ENCODE peak calls at places on chromosomes 16 and 17, in six cellular contexts. C, S, P, Q, H and E are unnamed samples.

GRCh38 chr17:72467841-72468653 is 347.2 kb downstream of the SOX9 start:
- DNase-seq in H (no peak), S (peak), P (peak), C (no peak), Q (no peak), E (no peak)

GRCh38 chr16:75351183-75351582 is 82.1 kb downstream of the CFDP1 start:
- DNase-seq in H (no peak), S (peak), P (no peak), C (no peak), Q (peak), E (no peak)

GRCh38 chr17:10063730-10064221 is 134.6 kb downstream of the GAS7 start:
- DNase-seq in S (peak), C (no peak), Q (no peak), P (no peak), H (no peak), E (no peak)

GRCh38 chr17:59423137-59423703 is 91.8 kb downstream of the YPEL2 start:
- DNase-seq in C (no peak), S (peak), Q (peak), P (no peak), H (peak), E (no peak)

GRCh38 chr17:62576382-62576781 is 51.1 kb upstream of the MRC2 start:
- DNase-seq in H (no peak), S (no peak), Q (no peak), C (no peak), P (no peak), E (no peak)

GRCh38 chr16:2783581-2784375 is 3.6 kb downstream of the PRSS33 start:
- DNase-seq in H (no peak), P (no peak), Q (no peak), C (no peak), S (no peak), E (no peak)

GRCh38 chr17:57988301-57989010 is 402 bp upstream of the VEZF1 start:
- DNase-seq in H (peak), Q (peak), C (peak), P (peak), S (peak), E (peak)

GRCh38 chr16:85750827-85751641 is at the start of gene C16orf74:
- DNase-seq in P (peak), S (peak), C (peak), Q (peak), H (no peak), E (peak)

GRCh38 chr16:84044108-84044488 is 1.5 kb upstream of the SLC38A8 start:
- DNase-seq in C (peak), P (peak), S (peak), Q (peak), H (peak), E (no peak)

GRCh38 chr17:59425085-59425901 is 93.8 kb downstream of the YPEL2 start:
- DNase-seq in C (no peak), H (no peak), Q (no peak), S (peak), P (peak), E (peak)

GRCh38 chr17:11899494-11899893 is 97.8 kb downstream of the ZNF18 start:
- DNase-seq in H (no peak), P (peak), S (no peak), Q (peak), C (no peak), E (no peak)

GRCh38 chr16:71626858-71627213 is 852 bp downstream of the MARVELD3 start:
- DNase-seq in H (peak), S (peak), P (peak), C (no peak), Q (no peak), E (no peak)

GRCh38 chr17:27339836-27340550 is 46.1 kb downstream of the WSB1 start:
- DNase-seq in P (no peak), H (peak), S (peak), C (no peak), Q (peak), E (no peak)

GRCh38 chr16:84611041-84611440 is 6.8 kb downstream of the COTL1 start:
- DNase-seq in P (no peak), Q (no peak), S (no peak), H (no peak), C (no peak), E (no peak)

GRCh38 chr17:37725601-37726146 is 19.2 kb downstream of the HNF1B start:
- DNase-seq in Q (no peak), S (no peak), H (no peak), C (no peak), P (no peak), E (no peak)

GRCh38 chr16:87582221-87582965 is 19.9 kb upstream of the JPH3 start:
- DNase-seq in Q (no peak), S (peak), P (peak), H (no peak), C (no peak), E (no peak)

GRCh38 chr17:37568350-37569053 is 40.7 kb downstream of the SYNRG start:
- DNase-seq in C (no peak), Q (no peak), H (no peak), S (peak), P (no peak), E (no peak)

GRCh38 chr16:73878616-73879015 is 418.0 kb upstream of the PSMD7 start:
- DNase-seq in P (peak), H (peak), S (peak), Q (peak), C (peak), E (peak)

GRCh38 chr16:47285001-47285400 is 141.3 kb upstream of the NETO2 start:
- DNase-seq in C (no peak), P (no peak), S (no peak), Q (no peak), H (no peak), E (no peak)

GRCh38 chr17:77738666-77739531 is 219.6 kb upstream of the TNRC6C start:
- DNase-seq in H (no peak), C (no peak), S (peak), Q (no peak), P (no peak), E (no peak)

GRCh38 chr17:66417300-66417719 is 114.9 kb downstream of the PRKCA start:
- DNase-seq in H (no peak), C (no peak), S (no peak), P (no peak), Q (no peak), E (no peak)

GRCh38 chr16:19135896-19136438 is 22.2 kb downstream of the ITPRIPL2 start:
- DNase-seq in C (no peak), S (peak), H (no peak), Q (peak), P (no peak), E (no peak)

GRCh38 chr16:1772362-1772907 is at the start of gene EME2:
- DNase-seq in S (peak), C (no peak), H (no peak), Q (no peak), P (no peak), E (peak)

GRCh38 chr17:2090804-2091534 is 36.1 kb downstream of the HIC1 start:
- DNase-seq in H (no peak), P (peak), Q (peak), S (peak), C (no peak), E (no peak)

GRCh38 chr17:57881143-57881542 is 31.3 kb upstream of the MRPS23 start:
- DNase-seq in C (no peak), H (no peak), P (peak), Q (no peak), S (peak), E (no peak)

GRCh38 chr16:85360323-85361277 is 248.3 kb upstream of the CIBAR2 start:
- DNase-seq in Q (no peak), C (peak), S (no peak), P (no peak), H (no peak), E (peak)

GRCh38 chr16:3467920-3468319 is 24.4 kb downstream of the NAA60 start:
- DNase-seq in H (no peak), Q (peak), C (peak), S (peak), P (peak), E (no peak)

GRCh38 chr17:52027081-52027480 is 131.4 kb downstream of the CA10 start:
- DNase-seq in Q (peak), C (no peak), P (peak), H (no peak), S (no peak), E (no peak)

GRCh38 chr17:27575912-27576252 is 55.1 kb upstream of the LGALS9 start:
- DNase-seq in Q (no peak), C (no peak), H (no peak), P (no peak), S (no peak), E (no peak)

GRCh38 chr17:13544292-13544691 is 57.4 kb downstream of the HS3ST3A1 start:
- DNase-seq in H (no peak), C (no peak), Q (peak), P (no peak), S (peak), E (no peak)

GRCh38 chr17:8867361-8867981 is at the start of gene PIK3R6:
- DNase-seq in S (no peak), P (no peak), C (no peak), Q (no peak), H (no peak), E (no peak)

GRCh38 chr17:17258011-17258410 is 21.0 kb upstream of the FLCN start:
- DNase-seq in S (no peak), H (no peak), P (no peak), Q (no peak), C (no peak), E (no peak)

GRCh38 chr17:33072421-33073175 is 81.0 kb downstream of the SPACA3 start:
- DNase-seq in P (no peak), H (no peak), C (no peak), Q (peak), S (peak), E (no peak)

DNA sequence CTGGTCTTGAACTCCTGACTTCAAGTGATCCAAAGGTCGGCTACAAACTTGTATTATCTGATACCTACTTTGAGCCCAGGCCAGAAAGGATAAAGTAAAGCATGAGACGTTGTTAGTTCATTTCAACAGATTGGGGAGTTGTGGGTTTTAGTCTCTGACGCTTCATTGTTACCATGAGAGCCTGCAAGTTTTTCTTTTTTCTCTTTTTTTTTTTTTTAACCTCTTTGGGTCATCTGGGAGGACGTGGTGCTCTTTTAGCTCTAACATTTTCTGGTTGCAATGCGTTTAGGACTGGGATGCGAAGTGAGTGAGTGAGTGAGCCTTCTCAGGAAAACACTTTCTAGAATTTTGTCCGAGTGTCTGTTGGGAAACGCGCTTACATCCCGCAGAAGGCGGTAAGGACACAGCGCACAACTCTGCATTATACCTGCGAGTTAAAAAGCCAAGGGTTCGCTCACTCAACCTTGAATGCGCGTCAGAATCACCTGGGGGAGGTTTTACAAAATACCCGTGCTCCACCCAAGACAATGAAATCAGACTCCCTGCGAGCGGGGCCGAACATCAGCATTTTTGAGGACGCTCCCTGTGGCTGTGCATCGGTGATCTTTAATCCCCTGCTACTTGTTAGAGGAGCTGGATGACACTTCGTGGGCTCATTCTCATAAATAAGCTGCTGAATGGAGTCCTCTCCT is 704 bp upstream of the RNF135 start:
- DNase-seq in H (no peak), S (peak), C (no peak), Q (peak), P (peak), E (peak)
- TF ChIP-seq EZH2phosphoT487 in H (no peak), S (no peak), C (peak), Q (no peak), P (no peak), E (no peak)

GRCh38 chr17:80891096-80892018 is 100.3 kb upstream of the CHMP6 start:
- DNase-seq in H (peak), S (peak), C (no peak), P (no peak), Q (peak), E (no peak)
- TF ChIP-seq EZH2phosphoT487 in H (no peak), S (no peak), C (no peak), P (no peak), Q (no peak), E (no peak)

GRCh38 chr17:64097196-64097936 is 32.6 kb downstream of the ERN1 start:
- DNase-seq in C (no peak), H (no peak), P (no peak), S (peak), Q (peak), E (no peak)

GRCh38 chr17:64096037-64096436 is 33.9 kb downstream of the ERN1 start:
- DNase-seq in Q (no peak), C (no peak), S (no peak), H (no peak), P (no peak), E (no peak)

GRCh38 chr17:64095144-64095882 is 34.6 kb downstream of the ERN1 start:
- DNase-seq in P (peak), S (no peak), Q (peak), H (peak), C (no peak), E (no peak)

GRCh38 chr17:64103751-64104364 is 26.1 kb downstream of the ERN1 start:
- DNase-seq in Q (peak), S (peak), C (peak), P (no peak), H (peak), E (peak)

DNA sequence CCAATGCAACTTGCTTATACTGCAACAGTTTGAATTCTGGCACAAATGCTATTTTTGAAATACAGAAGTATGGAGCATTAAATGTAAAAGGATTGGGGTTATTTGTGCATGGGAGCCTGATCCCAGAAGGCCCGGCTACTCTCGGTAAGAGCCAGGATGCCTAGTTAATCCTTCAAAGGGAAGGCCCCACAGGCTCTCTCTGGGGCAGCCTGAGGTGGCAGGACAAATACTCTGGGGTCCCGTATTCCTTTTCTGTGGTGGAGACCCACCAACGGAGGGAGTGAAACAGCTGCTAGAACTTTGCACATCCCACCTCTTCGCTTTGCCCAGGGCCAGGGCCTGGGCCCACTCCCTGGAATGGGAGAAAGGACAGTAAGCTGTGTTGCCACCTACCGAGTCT is 30.4 kb downstream of the ERN1 start:
- DNase-seq in S (no peak), H (no peak), C (no peak), P (no peak), Q (no peak), E (no peak)
- TF ChIP-seq EZH2phosphoT487 in S (no peak), H (no peak), C (no peak), P (no peak), Q (no peak), E (no peak)

DNA sequence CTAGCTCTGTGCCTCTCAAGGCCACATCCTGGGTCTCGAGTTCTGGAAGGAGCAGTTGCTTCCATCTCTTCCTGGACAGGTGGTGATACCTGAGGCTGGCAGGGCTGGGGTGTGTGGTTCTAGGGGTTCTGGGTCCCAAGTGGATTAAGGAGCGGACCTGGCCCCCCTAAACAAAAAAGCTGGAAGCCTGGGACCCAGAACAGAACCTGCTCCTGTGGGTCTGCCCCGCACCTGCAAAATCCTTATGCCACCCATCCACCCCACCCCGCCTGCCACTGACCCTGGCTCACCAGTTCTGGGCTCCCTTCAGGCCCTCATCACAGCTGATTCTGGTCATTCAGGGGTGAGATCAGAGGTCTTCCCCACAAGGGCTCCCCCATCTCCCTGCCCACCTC is 44.8 kb downstream of the ADCY7 start:
- DNase-seq in S (no peak), Q (no peak), C (no peak), P (no peak), H (no peak), E (no peak)
- TF ChIP-seq EZH2phosphoT487 in S (no peak), Q (no peak), C (no peak), P (no peak), H (no peak), E (no peak)